ENCODE peak calls at places on chromosomes 11 and 22, in ten cellular contexts. Y is HFFc6; S is right lobe of liver; N is SK-N-SH; C is brain microvascular endothelial cell; I is AG04450; J is AG10803; G is AG04449; B is activated CD8-positive, alpha-beta T cell treated with anti-CD3 and anti-CD28 coated beads for 36 hours; R is foreskin fibroblast. E is an unnamed sample.

GRCh38 chr11:124307093-124307492 is 6.7 kb downstream of the OR8D1 start:
- DNase-seq in Y (no peak), B (no peak), S (no peak), N (no peak), I (no peak), R (no peak), C (no peak), G (no peak), J (no peak), E (no peak)

GRCh38 chr11:60767388-60767811 is 10.7 kb downstream of the MS4A15 start:
- DNase-seq in I (no peak), C (no peak), G (no peak), N (peak; percentile 67), B (peak; percentile 37), J (no peak), S (no peak), Y (no peak), R (no peak), E (no peak)

GRCh38 chr22:20728523-20729190 is 45.3 kb upstream of the SERPIND1 start:
- DNase-seq in I (no peak), R (no peak), J (no peak), B (no peak), Y (no peak), N (no peak), C (no peak), S (no peak), G (no peak), E (no peak)

GRCh38 chr11:2208691-2209369 is 37.2 kb upstream of the TH start:
- DNase-seq in B (peak; percentile 1), S (peak; percentile 44), C (no peak), Y (no peak), R (no peak), J (no peak), G (no peak), I (no peak), N (peak; percentile 72), E (no peak)

GRCh38 chr11:125076378-125076945 is 13.4 kb downstream of the SLC37A2 start:
- DNase-seq in R (no peak), S (no peak), C (no peak), N (no peak), B (no peak), I (no peak), J (no peak), Y (no peak), G (no peak), E (no peak)

GRCh38 chr11:30091728-30092127 is 74.9 kb upstream of the KCNA4 start:
- DNase-seq in Y (no peak), G (no peak), N (no peak), R (no peak), B (no peak), S (no peak), C (no peak), J (no peak), I (no peak), E (no peak)

GRCh38 chr11:119433369-119433749 is 10.4 kb upstream of the THY1 start:
- DNase-seq in I (no peak), C (no peak), G (no peak), B (no peak), Y (peak; percentile 69), N (no peak), S (no peak), R (peak; percentile 58), J (peak; percentile 62), E (no peak)

GRCh38 chr22:19019029-19019678 is 83.1 kb upstream of the PRODH start:
- DNase-seq in S (no peak), C (no peak), Y (no peak), J (no peak), I (no peak), G (no peak), N (no peak), B (no peak), R (no peak), E (no peak)

GRCh38 chr11:117973446-117973922 is 12.7 kb upstream of the IL10RA start:
- DNase-seq in C (no peak), G (no peak), Y (no peak), I (no peak), N (no peak), J (no peak), S (no peak), B (no peak), R (no peak), E (no peak)

GRCh38 chr22:42272431-42273004 is 2.1 kb upstream of the TCF20 start:
- DNase-seq in I (no peak), N (no peak), Y (no peak), R (no peak), C (no peak), B (no peak), J (no peak), S (no peak), G (no peak), E (no peak)

GRCh38 chr11:115613986-115614625 is 109.9 kb upstream of the CADM1 start:
- DNase-seq in I (peak; percentile 59), C (peak; percentile 53), N (no peak), Y (no peak), B (no peak), J (peak; percentile 41), R (peak; percentile 55), S (no peak), G (no peak), E (no peak)

GRCh38 chr11:128624269-128625170 is 37.2 kb upstream of the ETS1 start:
- DNase-seq in Y (no peak), I (no peak), S (peak; percentile 90), B (peak; percentile 77), C (no peak), N (no peak), G (no peak), J (no peak), R (no peak), E (no peak)

DNA sequence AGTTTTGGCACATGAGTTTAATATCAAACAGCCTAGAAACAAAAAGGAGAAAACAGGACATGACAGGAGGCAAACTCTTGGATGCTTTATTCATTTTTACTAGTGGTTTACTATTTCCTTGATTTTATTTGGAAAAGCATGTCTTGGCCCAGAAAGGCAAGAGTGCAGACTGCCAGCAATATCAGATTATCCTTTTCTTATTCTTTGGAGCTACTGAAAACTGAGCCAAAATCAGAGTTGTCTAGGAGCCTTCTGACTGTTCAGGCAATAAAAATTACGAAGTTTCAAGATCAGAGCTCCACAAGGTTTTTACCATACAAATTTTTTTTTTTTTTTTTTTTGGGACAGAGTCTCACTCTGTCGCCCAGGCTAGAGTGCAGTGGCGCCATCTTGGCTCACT is 16.0 kb downstream of the CELF1 start:
- DNase-seq in N (no peak), G (no peak), B (no peak), R (no peak), Y (no peak), C (no peak), S (no peak), J (no peak), I (no peak), E (no peak)
- TF ChIP-seq CTCF in N (no peak), G (no peak), B (no peak), R (no peak), Y (no peak), C (no peak), S (no peak), J (no peak), I (no peak), E (no peak)

DNA sequence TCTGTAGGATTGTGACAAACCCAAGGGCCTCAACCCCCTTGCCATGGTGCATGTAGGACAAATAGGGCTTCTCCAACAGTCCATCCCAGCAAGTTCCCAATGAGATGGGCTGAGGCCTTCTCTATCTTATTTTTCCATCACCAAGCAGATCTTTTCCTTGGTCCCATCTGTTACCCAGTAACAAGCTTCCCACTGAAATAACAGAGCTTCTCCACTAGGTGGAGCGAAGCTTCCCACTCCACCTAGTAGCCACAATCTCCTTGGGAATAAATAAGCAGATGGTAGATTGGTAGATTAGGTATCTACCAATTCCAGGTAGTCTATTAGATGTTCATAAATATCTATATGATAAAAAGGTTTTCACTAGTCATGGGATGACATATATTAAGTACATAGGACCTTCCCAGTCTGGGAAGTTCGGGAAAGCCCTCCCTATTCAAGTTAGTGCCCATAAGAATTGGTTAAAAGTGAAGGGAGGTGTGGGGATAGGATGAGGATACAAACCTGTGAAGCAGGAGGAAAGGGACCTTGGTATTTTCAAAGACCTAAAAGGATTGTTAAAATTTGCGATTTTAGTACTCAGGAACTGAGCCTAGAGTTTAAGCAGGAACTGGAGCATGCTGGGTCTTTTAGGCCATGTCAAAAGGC is 5.9 kb upstream of the OR52L1 start:
- DNase-seq in J (peak; percentile 26), B (no peak), N (peak; percentile 45), R (no peak), G (no peak), Y (no peak), S (no peak), C (peak; percentile 8), I (no peak), E (no peak)
- TF ChIP-seq CTCF in J (peak; percentile 67), B (peak; percentile 63), N (peak; percentile 64), R (peak; percentile 44), G (peak; percentile 11), Y (peak; percentile 61), S (peak; percentile 51), C (peak; percentile 38), I (peak; percentile 48), E (peak; percentile 36)

GRCh38 chr11:77266766-77267165 is 34.7 kb downstream of the GDPD4 start:
- DNase-seq in N (no peak), B (no peak), Y (no peak), S (no peak), G (no peak), C (no peak), J (no peak), I (no peak), R (no peak), E (no peak)
- TF ChIP-seq CTCF in N (no peak), B (no peak), Y (no peak), S (no peak), G (no peak), C (no peak), J (no peak), I (no peak), R (no peak), E (no peak)

GRCh38 chr11:69119170-69119569 is 36.6 kb upstream of the SMIM38 start:
- DNase-seq in G (no peak), Y (no peak), S (no peak), N (no peak), B (no peak), R (no peak), J (no peak), I (no peak), C (no peak), E (no peak)
- TF ChIP-seq CTCF in G (no peak), Y (no peak), S (no peak), N (no peak), B (no peak), R (no peak), J (no peak), I (no peak), C (no peak), E (no peak)

GRCh38 chr22:31199187-31199586 is 12.9 kb upstream of the LIMK2 start:
- DNase-seq in J (no peak), N (no peak), I (no peak), B (no peak), G (no peak), S (no peak), C (no peak), R (no peak), Y (no peak), E (no peak)
- TF ChIP-seq CTCF in J (peak; percentile 10), N (peak; percentile 22), I (no peak), B (no peak), G (no peak), S (peak; percentile 12), C (peak; percentile 28), R (no peak), Y (peak; percentile 41), E (no peak)

GRCh38 chr11:43419460-43419859 is 60.7 kb downstream of the TTC17 start:
- DNase-seq in R (peak; percentile 10), C (peak; percentile 34), G (no peak), B (peak; percentile 59), N (peak; percentile 26), Y (peak; percentile 44), J (peak; percentile 29), I (no peak), S (no peak), E (peak; percentile 31)
- TF ChIP-seq CTCF in R (peak; percentile 63), C (peak; percentile 61), G (peak; percentile 55), B (peak; percentile 68), N (peak; percentile 86), Y (peak; percentile 84), J (peak; percentile 81), I (peak; percentile 75), S (peak; percentile 66), E (peak; percentile 63)

E was measured in astrocyte of the cerebellum.